ENCODE peak calls at places on chromosomes 6 and 20, in six cellular contexts. Y, I, R, P, M and V are unnamed samples.

GRCh38 chr6:80742481-80742880 is 636.0 kb downstream of the BCKDHB start:
- DNase-seq in R (no peak), P (no peak), I (no peak), M (no peak), Y (no peak), V (no peak)

GRCh38 chr6:35647400-35647799 is 41.3 kb downstream of the FKBP5 start:
- DNase-seq in I (no peak), Y (no peak), R (no peak), P (no peak), M (no peak), V (no peak)

GRCh38 chr20:63466861-63467260 is 5.6 kb downstream of the KCNQ2 start:
- DNase-seq in Y (no peak), M (no peak), R (no peak), I (no peak), P (no peak), V (no peak)

GRCh38 chr20:59632426-59633113 is 28.2 kb downstream of the PHACTR3 start:
- DNase-seq in M (no peak), I (no peak), P (no peak), Y (no peak), R (no peak), V (no peak)

GRCh38 chr6:20997143-20997792 is 463.0 kb downstream of the CDKAL1 start:
- DNase-seq in I (no peak), P (no peak), R (no peak), M (no peak), Y (no peak), V (no peak)

GRCh38 chr20:36259177-36259835 is 23.0 kb downstream of the AAR2 start:
- DNase-seq in Y (no peak), P (no peak), R (no peak), M (no peak), I (no peak), V (no peak)

GRCh38 chr20:1949306-1949705 is 44.6 kb downstream of the PDYN start:
- DNase-seq in I (no peak), P (no peak), R (no peak), Y (no peak), M (no peak), V (no peak)

GRCh38 chr6:278494-278893 is 13.8 kb upstream of the DUSP22 start:
- DNase-seq in M (no peak), R (no peak), P (no peak), Y (no peak), I (no peak), V (no peak)

GRCh38 chr20:63690898-63691710 is 5.3 kb upstream of the TNFRSF6B start:
- DNase-seq in P (peak), Y (no peak), M (no peak), R (no peak), I (peak), V (no peak)

GRCh38 chr6:147297663-147298313 is 93.6 kb downstream of the STXBP5 start:
- DNase-seq in P (no peak), I (no peak), M (no peak), R (no peak), Y (no peak), V (no peak)

GRCh38 chr6:167420858-167421766 is 96.2 kb downstream of the TTLL2 start:
- DNase-seq in Y (no peak), M (peak), P (no peak), I (no peak), R (no peak), V (no peak)

GRCh38 chr6:88730602-88731001 is 232.8 kb downstream of the RNGTT start:
- DNase-seq in R (no peak), P (no peak), I (no peak), M (no peak), Y (no peak), V (no peak)

GRCh38 chr6:85923013-85923430 is 280.3 kb upstream of the SYNCRIP start:
- DNase-seq in M (peak), P (no peak), I (no peak), Y (no peak), R (no peak), V (no peak)

GRCh38 chr20:5612476-5613291 is 137.5 kb upstream of the SHLD1 start:
- DNase-seq in Y (no peak), M (no peak), P (no peak), I (no peak), R (no peak), V (no peak)